ENCODE peak calls at places on chromosomes 4 and X, in ten cellular contexts. One of them, this sample, is unnamed.

GRCh38 chr4:61866357-61867030 is 666.4 kb downstream of the ADGRL3 start:
- DNase-seq in AG04450: no peak
- DNase-seq in left lung: no peak
- DNase-seq in testis: no peak
- DNase-seq in cardiac muscle cell: no peak
- DNase-seq in colonic mucosa: no peak
- DNase-seq in suprapubic skin: no peak
- DNase-seq in heart right ventricle: no peak
- DNase-seq in fibroblast of the aortic adventitia: no peak
- DNase-seq in AG10803: no peak
- DNase-seq in this sample: no peak

GRCh38 chrX:86711531-86712180 is 563.4 kb downstream of the DACH2 start:
- DNase-seq in suprapubic skin: no peak
- DNase-seq in left lung: no peak
- DNase-seq in fibroblast of the aortic adventitia: no peak
- DNase-seq in AG10803: no peak
- DNase-seq in testis: no peak
- DNase-seq in cardiac muscle cell: no peak
- DNase-seq in heart right ventricle: no peak
- DNase-seq in AG04450: no peak
- DNase-seq in colonic mucosa: no peak
- DNase-seq in this sample: no peak

GRCh38 chrX:2318371-2318770 is 182.4 kb downstream of the DHRSX start:
- DNase-seq in AG04450: no peak
- DNase-seq in AG10803: no peak
- DNase-seq in testis: no peak
- DNase-seq in left lung: no peak
- DNase-seq in heart right ventricle: no peak
- DNase-seq in cardiac muscle cell: no peak
- DNase-seq in suprapubic skin: no peak
- DNase-seq in fibroblast of the aortic adventitia: no peak
- DNase-seq in colonic mucosa: no peak
- DNase-seq in this sample: no peak

GRCh38 chrX:105634180-105634579 is 188.2 kb upstream of the NRK start:
- DNase-seq in suprapubic skin: no peak
- DNase-seq in fibroblast of the aortic adventitia: no peak
- DNase-seq in AG10803: no peak
- DNase-seq in testis: no peak
- DNase-seq in AG04450: no peak
- DNase-seq in heart right ventricle: no peak
- DNase-seq in colonic mucosa: no peak
- DNase-seq in cardiac muscle cell: no peak
- DNase-seq in left lung: no peak
- DNase-seq in this sample: no peak

GRCh38 chrX:56786889-56787733 is 58.1 kb downstream of the NBDY start:
- DNase-seq in fibroblast of the aortic adventitia: no peak
- DNase-seq in colonic mucosa: no peak
- DNase-seq in left lung: peak
- DNase-seq in cardiac muscle cell: no peak
- DNase-seq in AG04450: no peak
- DNase-seq in AG10803: no peak
- DNase-seq in suprapubic skin: peak
- DNase-seq in testis: no peak
- DNase-seq in heart right ventricle: no peak
- DNase-seq in this sample: peak

GRCh38 chrX:21176927-21177571 is 197.2 kb upstream of the CNKSR2 start:
- DNase-seq in heart right ventricle: no peak
- DNase-seq in testis: no peak
- DNase-seq in suprapubic skin: no peak
- DNase-seq in AG04450: no peak
- DNase-seq in left lung: no peak
- DNase-seq in colonic mucosa: no peak
- DNase-seq in AG10803: peak
- DNase-seq in fibroblast of the aortic adventitia: no peak
- DNase-seq in cardiac muscle cell: no peak
- DNase-seq in this sample: no peak

GRCh38 chrX:70313503-70313902 is 23.6 kb downstream of the KIF4A start:
- DNase-seq in testis: no peak
- DNase-seq in cardiac muscle cell: no peak
- DNase-seq in AG04450: no peak
- DNase-seq in AG10803: peak
- DNase-seq in left lung: no peak
- DNase-seq in heart right ventricle: no peak
- DNase-seq in suprapubic skin: no peak
- DNase-seq in fibroblast of the aortic adventitia: peak
- DNase-seq in colonic mucosa: no peak
- DNase-seq in this sample: no peak

GRCh38 chr4:180923476-180923875 is 1319.7 kb upstream of the TENM3 start:
- DNase-seq in left lung: no peak
- DNase-seq in AG04450: peak
- DNase-seq in testis: no peak
- DNase-seq in cardiac muscle cell: no peak
- DNase-seq in suprapubic skin: no peak
- DNase-seq in AG10803: peak
- DNase-seq in fibroblast of the aortic adventitia: peak
- DNase-seq in heart right ventricle: no peak
- DNase-seq in colonic mucosa: no peak
- DNase-seq in this sample: no peak

GRCh38 chr4:38237139-38237538 is 276.9 kb downstream of the PTTG2 start:
- DNase-seq in fibroblast of the aortic adventitia: peak
- DNase-seq in suprapubic skin: no peak
- DNase-seq in colonic mucosa: no peak
- DNase-seq in left lung: no peak
- DNase-seq in cardiac muscle cell: no peak
- DNase-seq in AG10803: peak
- DNase-seq in testis: no peak
- DNase-seq in AG04450: peak
- DNase-seq in heart right ventricle: no peak
- DNase-seq in this sample: no peak

GRCh38 chr4:6568689-6569332 is 6.2 kb upstream of the MAN2B2 start:
- DNase-seq in suprapubic skin: no peak
- DNase-seq in cardiac muscle cell: no peak
- DNase-seq in fibroblast of the aortic adventitia: peak
- DNase-seq in AG10803: peak
- DNase-seq in colonic mucosa: no peak
- DNase-seq in AG04450: no peak
- DNase-seq in left lung: no peak
- DNase-seq in heart right ventricle: no peak
- DNase-seq in testis: no peak
- DNase-seq in this sample: no peak

GRCh38 chrX:45347877-45348675 is 147.4 kb upstream of the DIPK2B start:
- DNase-seq in suprapubic skin: no peak
- DNase-seq in AG10803: peak
- DNase-seq in left lung: no peak
- DNase-seq in fibroblast of the aortic adventitia: peak
- DNase-seq in colonic mucosa: no peak
- DNase-seq in cardiac muscle cell: no peak
- DNase-seq in heart right ventricle: no peak
- DNase-seq in testis: no peak
- DNase-seq in AG04450: no peak
- DNase-seq in this sample: no peak

GRCh38 chr4:170591076-170591475 is 501.3 kb upstream of the AADAT start:
- DNase-seq in colonic mucosa: no peak
- DNase-seq in testis: no peak
- DNase-seq in heart right ventricle: no peak
- DNase-seq in fibroblast of the aortic adventitia: peak
- DNase-seq in left lung: no peak
- DNase-seq in AG04450: no peak
- DNase-seq in AG10803: peak
- DNase-seq in suprapubic skin: no peak
- DNase-seq in cardiac muscle cell: no peak
- DNase-seq in this sample: no peak

GRCh38 chr4:170589597-170590191 is 499.9 kb upstream of the AADAT start:
- DNase-seq in heart right ventricle: no peak
- DNase-seq in left lung: no peak
- DNase-seq in AG04450: no peak
- DNase-seq in cardiac muscle cell: peak
- DNase-seq in colonic mucosa: no peak
- DNase-seq in testis: no peak
- DNase-seq in suprapubic skin: no peak
- DNase-seq in fibroblast of the aortic adventitia: peak
- DNase-seq in AG10803: peak
- DNase-seq in this sample: no peak
- TF ChIP-seq CTCF in heart right ventricle: no peak
- TF ChIP-seq CTCF in left lung: no peak
- TF ChIP-seq CTCF in AG04450: peak
- TF ChIP-seq CTCF in cardiac muscle cell: no peak
- TF ChIP-seq CTCF in colonic mucosa: no peak
- TF ChIP-seq CTCF in testis: no peak
- TF ChIP-seq CTCF in suprapubic skin: no peak
- TF ChIP-seq CTCF in fibroblast of the aortic adventitia: peak
- TF ChIP-seq CTCF in AG10803: no peak
- TF ChIP-seq CTCF in this sample: no peak

GRCh38 chr4:163902417-163902816 is 407.9 kb downstream of the TMA16 start:
- DNase-seq in left lung: no peak
- DNase-seq in cardiac muscle cell: no peak
- DNase-seq in colonic mucosa: no peak
- DNase-seq in AG10803: no peak
- DNase-seq in AG04450: no peak
- DNase-seq in suprapubic skin: no peak
- DNase-seq in fibroblast of the aortic adventitia: no peak
- DNase-seq in testis: no peak
- DNase-seq in heart right ventricle: no peak
- DNase-seq in this sample: no peak
- TF ChIP-seq CTCF in left lung: no peak
- TF ChIP-seq CTCF in cardiac muscle cell: no peak
- TF ChIP-seq CTCF in colonic mucosa: no peak
- TF ChIP-seq CTCF in AG10803: no peak
- TF ChIP-seq CTCF in AG04450: no peak
- TF ChIP-seq CTCF in suprapubic skin: no peak
- TF ChIP-seq CTCF in fibroblast of the aortic adventitia: no peak
- TF ChIP-seq CTCF in testis: no peak
- TF ChIP-seq CTCF in heart right ventricle: no peak
- TF ChIP-seq CTCF in this sample: no peak

GRCh38 chr4:122604146-122604545 is 16.7 kb downstream of the IL21 start:
- DNase-seq in testis: no peak
- DNase-seq in fibroblast of the aortic adventitia: no peak
- DNase-seq in AG10803: no peak
- DNase-seq in AG04450: no peak
- DNase-seq in cardiac muscle cell: no peak
- DNase-seq in left lung: no peak
- DNase-seq in heart right ventricle: no peak
- DNase-seq in colonic mucosa: no peak
- DNase-seq in suprapubic skin: no peak
- DNase-seq in this sample: no peak

GRCh38 chr4:122606364-122607043 is 14.4 kb downstream of the IL21 start:
- DNase-seq in left lung: no peak
- DNase-seq in suprapubic skin: no peak
- DNase-seq in cardiac muscle cell: peak
- DNase-seq in AG10803: no peak
- DNase-seq in testis: no peak
- DNase-seq in heart right ventricle: no peak
- DNase-seq in colonic mucosa: no peak
- DNase-seq in AG04450: no peak
- DNase-seq in fibroblast of the aortic adventitia: no peak
- DNase-seq in this sample: no peak

GRCh38 chr4:122603156-122603574 is 17.7 kb downstream of the IL21 start:
- DNase-seq in testis: no peak
- DNase-seq in AG04450: no peak
- DNase-seq in fibroblast of the aortic adventitia: no peak
- DNase-seq in cardiac muscle cell: no peak
- DNase-seq in left lung: no peak
- DNase-seq in heart right ventricle: no peak
- DNase-seq in AG10803: no peak
- DNase-seq in colonic mucosa: no peak
- DNase-seq in suprapubic skin: no peak
- DNase-seq in this sample: no peak

GRCh38 chr4:122602277-122603142 is 18.4 kb downstream of the IL21 start:
- DNase-seq in testis: peak
- DNase-seq in heart right ventricle: no peak
- DNase-seq in colonic mucosa: no peak
- DNase-seq in fibroblast of the aortic adventitia: peak
- DNase-seq in left lung: no peak
- DNase-seq in AG04450: no peak
- DNase-seq in cardiac muscle cell: peak
- DNase-seq in AG10803: peak
- DNase-seq in suprapubic skin: no peak
- DNase-seq in this sample: no peak
- TF ChIP-seq CTCF in testis: no peak
- TF ChIP-seq CTCF in heart right ventricle: no peak
- TF ChIP-seq CTCF in colonic mucosa: peak
- TF ChIP-seq CTCF in fibroblast of the aortic adventitia: peak
- TF ChIP-seq CTCF in left lung: no peak
- TF ChIP-seq CTCF in AG04450: peak
- TF ChIP-seq CTCF in cardiac muscle cell: peak
- TF ChIP-seq CTCF in AG10803: peak
- TF ChIP-seq CTCF in suprapubic skin: no peak
- TF ChIP-seq CTCF in this sample: no peak

DNA sequence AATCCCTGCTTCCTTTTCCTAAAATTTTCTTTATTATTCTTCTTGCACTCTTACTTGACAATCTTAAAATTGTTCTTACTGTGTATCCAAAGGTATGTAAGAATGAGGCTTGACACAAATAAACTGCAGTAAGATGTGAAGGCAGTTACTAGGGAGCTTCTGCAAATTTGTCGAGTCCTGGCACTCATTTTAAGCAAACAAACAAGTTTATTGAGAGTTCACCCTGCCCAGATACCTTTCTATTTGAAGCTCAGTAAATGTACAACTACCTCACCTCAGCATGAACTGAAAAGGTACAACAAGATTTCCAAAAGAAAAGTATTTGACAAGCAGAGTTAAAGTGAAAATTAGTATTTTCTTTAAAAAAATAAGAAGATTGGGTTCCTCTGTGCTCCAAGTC is 13.3 kb upstream of the SYTL4 start:
- DNase-seq in testis: no peak
- DNase-seq in left lung: no peak
- DNase-seq in AG04450: no peak
- DNase-seq in colonic mucosa: no peak
- DNase-seq in heart right ventricle: no peak
- DNase-seq in cardiac muscle cell: no peak
- DNase-seq in suprapubic skin: no peak
- DNase-seq in AG10803: no peak
- DNase-seq in fibroblast of the aortic adventitia: no peak
- DNase-seq in this sample: no peak
- TF ChIP-seq CTCF in testis: no peak
- TF ChIP-seq CTCF in left lung: no peak
- TF ChIP-seq CTCF in AG04450: no peak
- TF ChIP-seq CTCF in colonic mucosa: no peak
- TF ChIP-seq CTCF in heart right ventricle: no peak
- TF ChIP-seq CTCF in cardiac muscle cell: no peak
- TF ChIP-seq CTCF in suprapubic skin: no peak
- TF ChIP-seq CTCF in AG10803: no peak
- TF ChIP-seq CTCF in fibroblast of the aortic adventitia: no peak
- TF ChIP-seq CTCF in this sample: no peak

This sample was measured in omental fat pad.